ENCODE peak calls at places on chromosomes 1 and 21, in six cellular contexts. M is SK-N-SH, F is HCT116, H is K562, P is H1, W is HepG2. V is an unnamed sample.

GRCh38 chr1:7386226-7387052 is 384.7 kb upstream of the VAMP3 start:
- DNase-seq in W (no peak), M (no peak), P (no peak), H (no peak), F (no peak), V (no peak)

GRCh38 chr21:35909456-35910178 is 150.7 kb downstream of the SETD4 start:
- DNase-seq in P (no peak), F (no peak), H (no peak), W (no peak), M (no peak), V (no peak)

GRCh38 chr1:87513971-87514660 is 185.4 kb downstream of the LMO4 start:
- DNase-seq in F (no peak), P (no peak), M (no peak), H (no peak), W (no peak), V (no peak)

GRCh38 chr21:36388835-36389234 is 3.6 kb downstream of the CHAF1B start:
- DNase-seq in F (no peak), P (peak), M (peak), W (no peak), H (no peak), V (peak)

GRCh38 chr1:15168479-15168878 is 14.9 kb downstream of the TMEM51 start:
- DNase-seq in W (no peak), P (no peak), M (no peak), F (no peak), H (no peak), V (no peak)

GRCh38 chr1:42340898-42341297 is 5.9 kb upstream of the FOXJ3 start:
- DNase-seq in W (no peak), P (no peak), F (no peak), M (no peak), H (no peak), V (peak)

GRCh38 chr1:15916417-15916816 is 59.5 kb downstream of the ZBTB17 start:
- DNase-seq in F (no peak), P (no peak), W (no peak), H (no peak), M (no peak), V (no peak)

GRCh38 chr1:10958614-10959013 is 53.8 kb upstream of the TARDBP start:
- DNase-seq in W (no peak), P (no peak), F (no peak), H (no peak), M (no peak), V (peak)

GRCh38 chr1:82733645-82734044 is 932.9 kb downstream of the ADGRL2 start:
- DNase-seq in W (no peak), H (no peak), F (no peak), M (no peak), P (no peak), V (no peak)

GRCh38 chr1:160811147-160811546 is 15.2 kb downstream of the LY9 start:
- DNase-seq in P (no peak), M (no peak), W (no peak), F (no peak), H (no peak), V (no peak)

GRCh38 chr1:220748091-220748934 is at the start of gene MTARC2:
- DNase-seq in F (peak), P (peak), H (no peak), W (peak), M (peak), V (peak)

GRCh38 chr1:59397459-59397858 is 100.6 kb downstream of the FGGY start:
- DNase-seq in W (no peak), P (no peak), F (no peak), M (no peak), H (no peak), V (no peak)

GRCh38 chr1:7810395-7810794 is 26.3 kb downstream of the PER3 start:
- DNase-seq in F (peak), H (peak), P (no peak), M (no peak), W (no peak), V (no peak)

GRCh38 chr1:21625390-21626190 is 43.6 kb downstream of the RAP1GAP start:
- DNase-seq in P (no peak), W (no peak), F (no peak), M (no peak), H (no peak), V (no peak)

GRCh38 chr1:36014722-36015220 is 69.1 kb upstream of the TEKT2 start:
- DNase-seq in F (no peak), P (no peak), H (no peak), W (no peak), M (no peak), V (no peak)

GRCh38 chr1:15938628-15939161 is 37.2 kb downstream of the ZBTB17 start:
- DNase-seq in H (no peak), M (no peak), P (no peak), W (no peak), F (no peak), V (no peak)

GRCh38 chr1:71706030-71706671 is 576.2 kb downstream of the NEGR1 start:
- DNase-seq in M (peak), W (no peak), P (no peak), H (no peak), F (no peak), V (no peak)
- TF ChIP-seq JUND in M (no peak), W (no peak), P (no peak), H (no peak), F (no peak), V (no peak)

GRCh38 chr1:248900637-248901036 is 5.4 kb upstream of the PGBD2 start:
- DNase-seq in F (no peak), H (no peak), M (no peak), P (no peak), W (no peak), V (no peak)

GRCh38 chr1:248904437-248905216 is 1.4 kb upstream of the PGBD2 start:
- DNase-seq in H (no peak), F (no peak), P (no peak), M (no peak), W (no peak), V (no peak)

GRCh38 chr1:248905662-248905948 is 430 bp upstream of the PGBD2 start:
- DNase-seq in F (no peak), H (no peak), P (no peak), M (no peak), W (no peak), V (no peak)

GRCh38 chr1:248897412-248898337 is 8.4 kb upstream of the PGBD2 start:
- DNase-seq in M (no peak), H (no peak), W (no peak), F (no peak), P (no peak), V (no peak)

DNA sequence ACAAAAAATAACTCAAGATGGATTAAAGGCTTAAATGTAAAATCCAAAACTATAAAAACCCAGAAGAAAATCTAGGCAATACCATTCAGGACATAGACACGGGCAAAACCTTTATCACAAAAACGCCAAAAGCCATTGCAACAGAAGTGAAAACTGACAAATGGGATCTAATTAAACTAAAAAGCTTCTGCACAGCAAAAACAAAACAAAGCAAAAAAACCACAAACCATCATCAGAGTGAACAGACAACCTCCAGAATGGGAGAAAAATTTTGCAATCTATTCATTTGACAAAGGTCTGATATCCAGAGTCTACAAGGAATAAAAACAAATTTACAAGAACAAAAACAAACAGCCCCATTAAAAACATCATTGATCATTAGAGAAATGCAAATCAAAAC is 4.5 kb upstream of the PGBD2 start:
- DNase-seq in M (no peak), F (no peak), H (no peak), P (no peak), W (no peak), V (no peak)
- TF ChIP-seq JUND in M (no peak), F (no peak), H (no peak), P (no peak), W (no peak), V (no peak)

DNA sequence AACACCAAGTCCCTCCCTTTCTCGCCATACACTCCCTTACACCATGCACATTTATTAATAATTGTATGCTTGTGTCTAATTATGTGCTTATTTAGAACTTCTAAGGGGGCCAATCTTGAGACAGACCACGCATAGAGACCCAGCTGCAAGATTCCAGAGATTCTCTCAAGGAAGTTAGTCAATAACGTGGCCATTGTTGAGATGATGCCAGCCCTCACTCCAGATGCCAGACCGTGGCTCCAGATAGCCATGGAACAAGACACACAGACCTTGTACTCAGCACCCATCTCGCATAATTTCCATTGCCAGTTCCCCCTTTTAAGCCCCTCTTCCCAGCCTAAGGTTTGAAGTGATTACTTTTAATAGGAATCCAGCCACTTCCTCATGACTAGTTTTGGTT is 62.4 kb downstream of the DIRAS3 start:
- DNase-seq in P (no peak), F (no peak), W (no peak), M (no peak), H (no peak), V (no peak)
- TF ChIP-seq JUND in P (no peak), F (no peak), W (no peak), M (no peak), H (no peak), V (no peak)

GRCh38 chr21:38377165-38378093 is 120.6 kb downstream of the KCNJ15 start:
- DNase-seq in F (no peak), P (no peak), M (peak), W (no peak), H (no peak), V (no peak)
- TF ChIP-seq JUND in F (no peak), P (no peak), M (no peak), W (no peak), H (no peak), V (no peak)

DNA sequence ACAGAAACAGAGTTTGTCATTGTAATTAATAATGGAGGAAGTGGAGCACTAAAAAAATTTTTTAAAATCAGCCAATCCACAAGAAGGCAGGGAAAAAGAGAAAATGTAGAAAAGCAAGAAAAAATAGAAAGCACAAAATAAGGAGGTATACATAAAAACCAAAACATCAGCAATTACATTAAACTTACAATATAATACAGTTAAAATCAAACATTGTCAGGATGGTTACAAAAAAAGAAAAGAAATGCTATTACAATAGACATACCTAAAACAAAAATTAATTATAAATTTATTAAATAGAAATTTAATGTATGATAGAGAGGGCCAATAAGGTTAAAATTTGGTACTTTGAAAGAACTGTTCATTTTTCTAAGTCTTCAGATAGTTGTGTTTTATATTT is 38.7 kb downstream of the PRSS38 start:
- DNase-seq in F (no peak), P (no peak), M (no peak), H (no peak), W (no peak), V (no peak)
- TF ChIP-seq JUND in F (no peak), P (no peak), M (no peak), H (no peak), W (no peak), V (no peak)

GRCh38 chr1:41122851-41123518 is 101.5 kb upstream of the SLFNL1 start:
- DNase-seq in F (peak), M (peak), W (peak), P (no peak), H (peak), V (peak)
- TF ChIP-seq JUND in F (no peak), M (no peak), W (peak), P (no peak), H (no peak), V (no peak)

DNA sequence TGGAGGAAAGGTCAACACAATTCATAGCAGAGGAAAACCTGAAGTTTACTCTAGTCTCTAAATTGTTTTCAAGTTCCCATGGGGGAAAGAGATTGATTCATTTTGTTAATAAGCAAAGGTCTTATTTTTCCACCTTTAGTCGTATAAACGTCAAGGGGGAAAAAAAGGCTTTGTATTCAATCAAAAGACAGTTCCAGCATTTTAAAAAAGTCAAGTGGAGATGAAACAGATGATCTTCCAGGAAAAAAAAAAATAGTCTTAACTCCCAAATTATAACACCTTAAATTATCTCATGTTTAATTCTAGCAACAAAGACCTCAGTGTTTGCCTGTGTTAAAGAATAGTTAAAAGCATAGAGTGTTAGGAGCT is 140.5 kb downstream of the TOMM20 start:
- DNase-seq in M (no peak), P (no peak), H (no peak), F (no peak), W (no peak), V (no peak)
- TF ChIP-seq JUND in M (no peak), P (no peak), H (no peak), F (no peak), W (no peak), V (no peak)

GRCh38 chr21:18411565-18411964 is 8.0 kb upstream of the TMPRSS15 start:
- DNase-seq in P (no peak), F (no peak), W (no peak), H (no peak), M (no peak), V (no peak)
- TF ChIP-seq JUND in P (no peak), F (no peak), W (no peak), H (no peak), M (no peak), V (no peak)

GRCh38 chr1:51268675-51269033 is 32.6 kb downstream of the RNF11 start:
- DNase-seq in H (no peak), M (no peak), W (no peak), F (no peak), P (no peak), V (no peak)
- TF ChIP-seq JUND in H (no peak), M (no peak), W (no peak), F (no peak), P (no peak), V (no peak)

V was measured in T47D.